ENCODE peak calls at places on chromosomes 1 and 21, in four cellular contexts. One of them, this sample, is unnamed.

GRCh38 chr1:111592389-111593361 is 26.9 kb upstream of the RAP1A start:
- DNase-seq in K562: peak; percentile 83
- DNase-seq in GM12878: peak; percentile 98
- DNase-seq in HEK293T: peak; percentile 68
- DNase-seq in this sample: peak; percentile 18

GRCh38 chr1:66351474-66351873 is 182.5 kb upstream of the SGIP1 start:
- DNase-seq in GM12878: no peak
- DNase-seq in HEK293T: no peak
- DNase-seq in K562: no peak
- DNase-seq in this sample: no peak

GRCh38 chr21:44815225-44815624 is 2.6 kb downstream of the SUMO3 start:
- DNase-seq in K562: no peak
- DNase-seq in HEK293T: no peak
- DNase-seq in GM12878: no peak
- DNase-seq in this sample: no peak

GRCh38 chr1:156766288-156767100 is 841 bp upstream of the PRCC start:
- DNase-seq in HEK293T: no peak
- DNase-seq in K562: no peak
- DNase-seq in GM12878: no peak
- DNase-seq in this sample: no peak

GRCh38 chr1:80731241-80731894 is 1069.4 kb upstream of the ADGRL2 start:
- DNase-seq in K562: no peak
- DNase-seq in HEK293T: no peak
- DNase-seq in GM12878: no peak
- DNase-seq in this sample: no peak

GRCh38 chr1:218728994-218729393 is 383.9 kb downstream of the TGFB2 start:
- DNase-seq in HEK293T: no peak
- DNase-seq in GM12878: no peak
- DNase-seq in K562: no peak
- DNase-seq in this sample: no peak

GRCh38 chr1:183272390-183272801 is 86.3 kb downstream of the LAMC2 start:
- DNase-seq in HEK293T: no peak
- DNase-seq in K562: no peak
- DNase-seq in GM12878: no peak
- DNase-seq in this sample: no peak

GRCh38 chr1:226027861-226028260 is 28.7 kb upstream of the SDE2 start:
- DNase-seq in K562: no peak
- DNase-seq in GM12878: no peak
- DNase-seq in HEK293T: no peak
- DNase-seq in this sample: peak; percentile 37

GRCh38 chr21:45225741-45226327 is 61.9 kb downstream of the POFUT2 start:
- DNase-seq in HEK293T: no peak
- DNase-seq in GM12878: no peak
- DNase-seq in K562: no peak
- DNase-seq in this sample: no peak

GRCh38 chr1:241077386-241078147 is 279.4 kb downstream of the RGS7 start:
- DNase-seq in HEK293T: no peak
- DNase-seq in GM12878: no peak
- DNase-seq in K562: no peak
- DNase-seq in this sample: no peak

GRCh38 chr1:48859429-48859828 is 82.7 kb upstream of the BEND5 start:
- DNase-seq in GM12878: no peak
- DNase-seq in HEK293T: no peak
- DNase-seq in K562: no peak
- DNase-seq in this sample: no peak
- TF ChIP-seq SP1 in GM12878: no peak
- TF ChIP-seq SP1 in HEK293T: no peak
- TF ChIP-seq SP1 in K562: no peak
- TF ChIP-seq SP1 in this sample: no peak

GRCh38 chr1:145706282-145706681 is 886 bp downstream of the PDZK1 start:
- DNase-seq in GM12878: no peak
- DNase-seq in K562: no peak
- DNase-seq in HEK293T: no peak
- DNase-seq in this sample: no peak

GRCh38 chr1:145710291-145711027 is 3.3 kb upstream of the PDZK1 start:
- DNase-seq in K562: no peak
- DNase-seq in GM12878: no peak
- DNase-seq in HEK293T: no peak
- DNase-seq in this sample: no peak

GRCh38 chr1:145708063-145708462 is 895 bp upstream of the PDZK1 start:
- DNase-seq in GM12878: no peak
- DNase-seq in HEK293T: no peak
- DNase-seq in K562: no peak
- DNase-seq in this sample: peak; percentile 28

GRCh38 chr1:145705634-145706033 is 1.5 kb downstream of the PDZK1 start:
- DNase-seq in K562: no peak
- DNase-seq in HEK293T: no peak
- DNase-seq in GM12878: no peak
- DNase-seq in this sample: no peak

GRCh38 chr1:145707183-145707867 is at the start of gene PDZK1:
- DNase-seq in HEK293T: no peak
- DNase-seq in GM12878: no peak
- DNase-seq in K562: no peak
- DNase-seq in this sample: peak; percentile 80
- TF ChIP-seq TARDBP in HEK293T: no peak
- TF ChIP-seq TARDBP in GM12878: no peak
- TF ChIP-seq TARDBP in K562: no peak
- TF ChIP-seq TARDBP in this sample: peak; percentile 32

DNA sequence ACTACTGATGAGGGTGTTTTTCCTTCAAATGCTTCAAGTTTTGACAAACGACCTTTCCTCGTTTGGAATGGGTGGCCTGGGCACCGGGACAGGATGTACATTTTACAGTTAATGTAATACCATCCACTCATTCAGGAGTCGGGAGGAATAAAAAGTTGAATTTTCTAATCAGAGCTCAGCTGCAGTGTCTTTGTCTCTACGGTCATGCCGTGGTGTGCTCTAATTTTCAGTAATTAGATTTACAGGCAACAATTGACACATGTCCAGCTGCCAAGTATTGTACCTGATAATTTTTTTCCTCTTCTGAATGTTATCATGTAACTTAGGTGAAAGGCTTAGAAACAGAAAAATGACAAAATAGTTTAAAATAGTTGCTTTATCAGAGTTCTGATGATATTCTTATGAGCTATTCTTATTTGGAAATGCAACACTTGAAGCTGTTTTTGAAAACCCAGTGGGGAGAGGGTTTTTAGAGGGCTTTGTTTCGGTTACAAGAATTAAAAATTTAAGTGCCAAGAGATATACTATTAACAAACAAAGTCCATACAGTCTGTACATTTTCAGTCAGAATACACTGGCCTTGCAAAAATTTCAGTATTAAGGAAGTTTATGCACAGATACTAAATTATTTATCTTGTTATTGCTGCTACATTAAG is 1.0 kb downstream of the CDKN2C start:
- DNase-seq in K562: no peak
- DNase-seq in GM12878: no peak
- DNase-seq in HEK293T: no peak
- DNase-seq in this sample: no peak
- TF ChIP-seq SP1 in K562: no peak
- TF ChIP-seq SP1 in GM12878: no peak
- TF ChIP-seq SP1 in HEK293T: no peak
- TF ChIP-seq SP1 in this sample: no peak

GRCh38 chr21:39047046-39047445 is 136.2 kb downstream of the PSMG1 start:
- DNase-seq in HEK293T: no peak
- DNase-seq in K562: no peak
- DNase-seq in GM12878: no peak
- DNase-seq in this sample: no peak

GRCh38 chr21:39046236-39046911 is 136.9 kb downstream of the PSMG1 start:
- DNase-seq in HEK293T: no peak
- DNase-seq in GM12878: no peak
- DNase-seq in K562: no peak
- DNase-seq in this sample: no peak

GRCh38 chr21:39048574-39048973 is 134.7 kb downstream of the PSMG1 start:
- DNase-seq in K562: no peak
- DNase-seq in GM12878: no peak
- DNase-seq in HEK293T: no peak
- DNase-seq in this sample: no peak

GRCh38 chr21:39050839-39051560 is 132.3 kb downstream of the PSMG1 start:
- DNase-seq in HEK293T: no peak
- DNase-seq in GM12878: no peak
- DNase-seq in K562: no peak
- DNase-seq in this sample: no peak

DNA sequence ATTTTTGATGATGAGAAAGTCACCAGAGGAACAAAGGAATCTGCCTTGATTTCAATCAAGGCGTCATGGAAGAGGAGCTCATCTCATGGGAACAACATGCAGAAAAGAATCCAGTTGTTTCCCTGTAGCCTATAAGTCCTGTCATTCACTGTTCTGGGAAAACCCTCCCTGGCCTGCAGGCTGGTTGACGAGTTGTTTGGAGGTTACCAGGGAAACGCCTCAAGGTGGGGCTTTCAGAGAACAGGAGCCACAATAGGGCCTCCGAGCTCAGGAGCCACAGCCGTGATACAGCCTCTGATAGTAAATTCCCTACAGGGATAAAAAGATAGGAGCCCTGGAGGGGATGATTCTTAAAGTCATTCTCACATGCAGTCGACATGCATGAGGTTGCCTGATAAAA is 135.2 kb downstream of the PSMG1 start:
- DNase-seq in GM12878: no peak
- DNase-seq in HEK293T: peak; percentile 28
- DNase-seq in K562: no peak
- DNase-seq in this sample: peak; percentile 62
- TF ChIP-seq TARDBP in GM12878: no peak
- TF ChIP-seq TARDBP in HEK293T: no peak
- TF ChIP-seq TARDBP in K562: no peak
- TF ChIP-seq TARDBP in this sample: no peak

DNA sequence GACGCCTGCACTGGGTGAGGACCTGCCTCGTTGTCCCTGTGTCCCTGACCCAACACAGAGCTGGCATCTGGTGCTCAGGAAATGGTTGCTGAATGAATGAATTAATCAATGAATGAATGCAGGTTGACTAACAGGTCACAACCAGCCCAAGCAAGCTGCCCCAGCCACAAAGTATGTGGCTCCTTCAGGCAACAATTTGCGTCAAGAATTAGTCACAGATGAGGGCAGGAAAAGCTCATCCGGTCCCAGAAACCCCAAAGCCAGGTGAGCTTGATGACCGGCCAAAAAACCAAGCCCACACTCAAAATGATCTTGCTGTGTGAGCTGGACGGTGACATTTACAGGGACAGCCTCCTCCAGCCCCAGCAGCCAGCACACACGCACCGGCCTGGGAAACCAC is 40.6 kb upstream of the GPR153 start:
- DNase-seq in HEK293T: no peak
- DNase-seq in K562: no peak
- DNase-seq in GM12878: no peak
- DNase-seq in this sample: no peak
- TF ChIP-seq SP1 in HEK293T: no peak
- TF ChIP-seq SP1 in K562: no peak
- TF ChIP-seq SP1 in GM12878: no peak
- TF ChIP-seq SP1 in this sample: no peak

DNA sequence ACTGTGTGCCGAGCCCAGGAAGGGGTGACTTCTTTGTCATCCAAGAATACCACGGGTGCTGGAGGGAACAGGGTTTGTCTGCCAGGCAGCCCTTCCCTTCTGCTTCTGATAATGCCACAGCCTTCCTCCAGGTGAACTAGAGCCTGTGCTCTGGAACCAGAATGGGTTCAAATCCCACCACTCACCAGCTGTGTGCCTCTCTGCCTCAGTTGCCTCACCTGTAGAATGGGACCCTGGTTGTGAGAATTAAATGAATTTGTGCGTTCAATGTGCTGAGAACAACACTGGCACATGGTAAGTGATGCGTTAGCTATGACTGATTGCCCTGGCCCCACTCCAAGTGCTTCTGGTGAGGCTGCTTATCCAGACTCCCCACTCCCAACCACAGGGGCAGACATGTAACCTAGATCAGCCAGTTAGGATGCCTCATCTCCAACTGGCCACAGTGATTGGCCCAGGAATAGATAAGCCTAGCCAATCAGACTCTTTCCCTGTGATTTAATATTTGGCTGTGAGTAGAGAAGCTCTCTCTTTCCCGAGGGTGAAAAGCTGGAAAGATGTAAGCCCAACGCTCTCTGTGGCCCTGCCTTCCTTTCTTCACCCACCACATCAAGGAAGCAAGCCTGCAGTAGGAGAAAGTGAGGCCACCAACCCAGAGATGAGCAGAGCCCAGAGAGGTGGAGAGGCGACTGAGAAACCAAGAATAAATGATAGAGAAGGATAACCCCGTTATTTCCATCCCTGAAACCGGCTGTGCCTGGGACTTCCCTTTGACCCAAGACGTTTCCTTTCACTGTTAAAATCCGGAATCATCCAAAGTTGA is 20.8 kb upstream of the LAPTM5 start:
- DNase-seq in HEK293T: peak; percentile 58
- DNase-seq in GM12878: no peak
- DNase-seq in K562: peak; percentile 99
- DNase-seq in this sample: no peak
- TF ChIP-seq TARDBP in HEK293T: no peak
- TF ChIP-seq TARDBP in GM12878: no peak
- TF ChIP-seq TARDBP in K562: peak; percentile 78
- TF ChIP-seq TARDBP in this sample: no peak

DNA sequence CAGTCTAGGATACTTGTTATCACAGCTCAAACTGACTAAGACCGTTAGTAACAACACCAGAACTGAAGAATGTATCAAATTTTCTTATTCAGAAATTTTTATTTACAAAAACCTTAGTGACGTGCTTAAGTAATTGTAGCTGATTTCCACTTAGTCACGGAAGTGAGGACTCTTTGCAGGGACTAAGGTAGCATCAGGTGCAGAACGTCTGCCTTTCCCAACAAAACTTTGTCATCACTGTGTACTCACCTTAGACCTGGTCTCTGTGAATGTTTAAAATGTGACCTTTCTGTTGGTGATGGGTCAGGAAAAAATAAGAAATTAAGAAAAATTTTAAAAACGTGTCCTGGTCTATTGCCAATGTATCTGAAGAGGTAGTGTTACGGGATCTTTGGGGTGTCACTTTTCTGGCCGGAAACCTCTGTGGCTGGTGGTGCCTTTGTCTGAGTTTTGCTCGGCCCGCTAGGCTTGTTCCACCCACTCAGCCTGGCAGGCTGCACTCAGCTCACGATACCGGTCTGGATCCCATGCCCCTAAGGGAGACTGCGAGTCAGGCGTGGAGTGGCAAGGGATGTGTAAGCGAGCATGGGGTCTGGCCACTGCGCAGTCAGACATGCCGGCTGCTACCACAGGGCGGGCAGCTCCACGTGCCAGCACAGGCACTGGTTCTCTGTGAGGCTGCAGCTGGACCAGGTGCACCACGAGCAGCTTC is 24.1 kb upstream of the LRRC8C start:
- DNase-seq in K562: no peak
- DNase-seq in GM12878: no peak
- DNase-seq in HEK293T: no peak
- DNase-seq in this sample: no peak
- TF ChIP-seq SP1 in K562: no peak
- TF ChIP-seq SP1 in GM12878: no peak
- TF ChIP-seq SP1 in HEK293T: no peak
- TF ChIP-seq SP1 in this sample: no peak

This sample was measured in HepG2.